ENCODE peak calls at places on chromosomes 16 and 17, in four cellular contexts. One of them, this sample, is unnamed.

GRCh38 chr17:565506-565905 is 149.1 kb downstream of the VPS53 start:
- DNase-seq in GM20000: no peak
- DNase-seq in lung microvascular endothelial cell: no peak
- DNase-seq in cardiac muscle cell: no peak
- DNase-seq in this sample: no peak

GRCh38 chr16:30526137-30526822 is at the start of gene ZNF768:
- DNase-seq in GM20000: peak
- DNase-seq in lung microvascular endothelial cell: peak
- DNase-seq in cardiac muscle cell: peak
- DNase-seq in this sample: peak

GRCh38 chr17:64357191-64357981 is 33.3 kb downstream of the PECAM1 start:
- DNase-seq in GM20000: no peak
- DNase-seq in lung microvascular endothelial cell: peak
- DNase-seq in cardiac muscle cell: no peak
- DNase-seq in this sample: no peak

GRCh38 chr17:75250009-75250471 is 11.4 kb downstream of the GGA3 start:
- DNase-seq in GM20000: peak
- DNase-seq in lung microvascular endothelial cell: peak
- DNase-seq in cardiac muscle cell: no peak
- DNase-seq in this sample: peak

GRCh38 chr17:78013683-78014467 is 55.4 kb downstream of the TNRC6C start:
- DNase-seq in GM20000: peak
- DNase-seq in lung microvascular endothelial cell: peak
- DNase-seq in cardiac muscle cell: peak
- DNase-seq in this sample: peak

GRCh38 chr16:88792078-88792550 is 7.1 kb upstream of the PIEZO1 start:
- DNase-seq in GM20000: no peak
- DNase-seq in lung microvascular endothelial cell: no peak
- DNase-seq in cardiac muscle cell: no peak
- DNase-seq in this sample: no peak

GRCh38 chr16:10322723-10323527 is 62.9 kb upstream of the ATF7IP2 start:
- DNase-seq in GM20000: no peak
- DNase-seq in lung microvascular endothelial cell: no peak
- DNase-seq in cardiac muscle cell: peak
- DNase-seq in this sample: no peak

GRCh38 chr16:50302472-50303005 is 36.2 kb downstream of the ADCY7 start:
- DNase-seq in GM20000: no peak
- DNase-seq in lung microvascular endothelial cell: no peak
- DNase-seq in cardiac muscle cell: no peak
- DNase-seq in this sample: no peak

GRCh38 chr16:67014641-67015315 is 14.2 kb upstream of the CBFB start:
- DNase-seq in GM20000: no peak
- DNase-seq in lung microvascular endothelial cell: no peak
- DNase-seq in cardiac muscle cell: no peak
- DNase-seq in this sample: no peak

GRCh38 chr17:7717756-7718350 is 309 bp downstream of the DNAH2 start:
- DNase-seq in GM20000: no peak
- DNase-seq in lung microvascular endothelial cell: peak
- DNase-seq in cardiac muscle cell: peak
- DNase-seq in this sample: no peak

GRCh38 chr16:28496844-28497243 is 2.4 kb downstream of the APOBR start:
- DNase-seq in GM20000: no peak
- DNase-seq in lung microvascular endothelial cell: no peak
- DNase-seq in cardiac muscle cell: no peak
- DNase-seq in this sample: no peak

GRCh38 chr17:75783069-75783783 is 1.4 kb upstream of the UNK start:
- DNase-seq in GM20000: peak
- DNase-seq in lung microvascular endothelial cell: peak
- DNase-seq in cardiac muscle cell: peak
- DNase-seq in this sample: peak

GRCh38 chr17:50096758-50097157 is 1.6 kb downstream of the PDK2 start:
- DNase-seq in GM20000: no peak
- DNase-seq in lung microvascular endothelial cell: no peak
- DNase-seq in cardiac muscle cell: no peak
- DNase-seq in this sample: no peak

GRCh38 chr16:57106767-57107166 is 14.4 kb downstream of the CPNE2 start:
- DNase-seq in GM20000: no peak
- DNase-seq in lung microvascular endothelial cell: peak
- DNase-seq in cardiac muscle cell: no peak
- DNase-seq in this sample: no peak

GRCh38 chr17:17741346-17742023 is 60.2 kb downstream of the RAI1 start:
- DNase-seq in GM20000: no peak
- DNase-seq in lung microvascular endothelial cell: peak
- DNase-seq in cardiac muscle cell: no peak
- DNase-seq in this sample: no peak

GRCh38 chr16:30902070-30902972 is 5.9 kb downstream of the CTF1 start:
- DNase-seq in GM20000: peak
- DNase-seq in lung microvascular endothelial cell: peak
- DNase-seq in cardiac muscle cell: peak
- DNase-seq in this sample: peak

GRCh38 chr16:50457979-50458461 is 89.2 kb upstream of the BRD7 start:
- DNase-seq in GM20000: no peak
- DNase-seq in lung microvascular endothelial cell: no peak
- DNase-seq in cardiac muscle cell: no peak
- DNase-seq in this sample: no peak

GRCh38 chr17:60102632-60103047 is 23.9 kb upstream of the HEATR6 start:
- DNase-seq in GM20000: no peak
- DNase-seq in lung microvascular endothelial cell: peak
- DNase-seq in cardiac muscle cell: no peak
- DNase-seq in this sample: no peak

GRCh38 chr17:76530489-76530814 is 7.1 kb downstream of the CYGB start:
- DNase-seq in GM20000: no peak
- DNase-seq in lung microvascular endothelial cell: no peak
- DNase-seq in cardiac muscle cell: no peak
- DNase-seq in this sample: no peak

GRCh38 chr17:28711723-28712036 is at the start of gene PROCA1:
- DNase-seq in GM20000: peak
- DNase-seq in lung microvascular endothelial cell: no peak
- DNase-seq in cardiac muscle cell: no peak
- DNase-seq in this sample: peak

GRCh38 chr17:27540300-27541105 is 84.3 kb downstream of the KSR1 start:
- DNase-seq in GM20000: no peak
- DNase-seq in lung microvascular endothelial cell: peak
- DNase-seq in cardiac muscle cell: no peak
- DNase-seq in this sample: no peak

GRCh38 chr17:17494499-17495447 is 1.4 kb downstream of the RASD1 start:
- DNase-seq in GM20000: no peak
- DNase-seq in lung microvascular endothelial cell: peak
- DNase-seq in cardiac muscle cell: peak
- DNase-seq in this sample: no peak

GRCh38 chr16:2243031-2243528 is 6.8 kb downstream of the DNASE1L2 start:
- DNase-seq in GM20000: no peak
- DNase-seq in lung microvascular endothelial cell: no peak
- DNase-seq in cardiac muscle cell: no peak
- DNase-seq in this sample: no peak

GRCh38 chr17:48012151-48012520 is 25.5 kb downstream of the COPZ2 start:
- DNase-seq in GM20000: peak
- DNase-seq in lung microvascular endothelial cell: no peak
- DNase-seq in cardiac muscle cell: peak
- DNase-seq in this sample: peak

GRCh38 chr17:75181608-75182318 is 996 bp downstream of the SUMO2 start:
- DNase-seq in GM20000: peak
- DNase-seq in lung microvascular endothelial cell: peak
- DNase-seq in cardiac muscle cell: peak
- DNase-seq in this sample: peak

GRCh38 chr17:19579867-19580565 is 46.4 kb downstream of the SLC47A1 start:
- DNase-seq in GM20000: no peak
- DNase-seq in lung microvascular endothelial cell: no peak
- DNase-seq in cardiac muscle cell: peak
- DNase-seq in this sample: no peak

This sample was measured in germinal center.